ENCODE peak calls at places on chromosome 3, in six cellular contexts. One of them, this sample, is unnamed.

GRCh38 chr3:101158374-101158773 is 162.0 kb downstream of the IMPG2 start:
- DNase-seq in RKO: no peak
- DNase-seq in stimulated activated CD4-positive, alpha-beta T cell treated with anti-CD3 and anti-CD28 coated beads, Interleukin-12 subunit alpha, Interleukin-12 subunit beta, amount 100 ng/mL, for 48 hours: no peak
- DNase-seq in cardiac fibroblast: peak
- DNase-seq in AG08395: no peak
- DNase-seq in NCI-H748 treated with DMSO at 0.1 percent for 48 hours: no peak
- DNase-seq in this sample: no peak

GRCh38 chr3:37703633-37704032 is 158.0 kb upstream of the CTDSPL start:
- DNase-seq in RKO: peak
- DNase-seq in stimulated activated CD4-positive, alpha-beta T cell treated with anti-CD3 and anti-CD28 coated beads, Interleukin-12 subunit alpha, Interleukin-12 subunit beta, amount 100 ng/mL, for 48 hours: no peak
- DNase-seq in cardiac fibroblast: peak
- DNase-seq in AG08395: no peak
- DNase-seq in NCI-H748 treated with DMSO at 0.1 percent for 48 hours: no peak
- DNase-seq in this sample: no peak

GRCh38 chr3:196788509-196788908 is 48.9 kb downstream of the PAK2 start:
- DNase-seq in cardiac fibroblast: no peak
- DNase-seq in AG08395: no peak
- DNase-seq in stimulated activated CD4-positive, alpha-beta T cell treated with anti-CD3 and anti-CD28 coated beads, Interleukin-12 subunit alpha, Interleukin-12 subunit beta, amount 100 ng/mL, for 48 hours: no peak
- DNase-seq in RKO: no peak
- DNase-seq in NCI-H748 treated with DMSO at 0.1 percent for 48 hours: no peak
- DNase-seq in this sample: no peak

GRCh38 chr3:55518451-55518850 is 31.3 kb upstream of the WNT5A start:
- DNase-seq in stimulated activated CD4-positive, alpha-beta T cell treated with anti-CD3 and anti-CD28 coated beads, Interleukin-12 subunit alpha, Interleukin-12 subunit beta, amount 100 ng/mL, for 48 hours: no peak
- DNase-seq in RKO: no peak
- DNase-seq in cardiac fibroblast: no peak
- DNase-seq in NCI-H748 treated with DMSO at 0.1 percent for 48 hours: no peak
- DNase-seq in AG08395: no peak
- DNase-seq in this sample: no peak

GRCh38 chr3:5012398-5012797 is 33.2 kb downstream of the BHLHE40 start:
- DNase-seq in stimulated activated CD4-positive, alpha-beta T cell treated with anti-CD3 and anti-CD28 coated beads, Interleukin-12 subunit alpha, Interleukin-12 subunit beta, amount 100 ng/mL, for 48 hours: no peak
- DNase-seq in RKO: no peak
- DNase-seq in cardiac fibroblast: no peak
- DNase-seq in NCI-H748 treated with DMSO at 0.1 percent for 48 hours: no peak
- DNase-seq in AG08395: no peak
- DNase-seq in this sample: no peak

GRCh38 chr3:28677581-28677980 is 329.0 kb upstream of the AZI2 start:
- DNase-seq in stimulated activated CD4-positive, alpha-beta T cell treated with anti-CD3 and anti-CD28 coated beads, Interleukin-12 subunit alpha, Interleukin-12 subunit beta, amount 100 ng/mL, for 48 hours: no peak
- DNase-seq in RKO: no peak
- DNase-seq in AG08395: no peak
- DNase-seq in NCI-H748 treated with DMSO at 0.1 percent for 48 hours: no peak
- DNase-seq in cardiac fibroblast: no peak
- DNase-seq in this sample: no peak

GRCh38 chr3:156449712-156450574 is 105.0 kb downstream of the SSR3 start:
- DNase-seq in stimulated activated CD4-positive, alpha-beta T cell treated with anti-CD3 and anti-CD28 coated beads, Interleukin-12 subunit alpha, Interleukin-12 subunit beta, amount 100 ng/mL, for 48 hours: no peak
- DNase-seq in NCI-H748 treated with DMSO at 0.1 percent for 48 hours: no peak
- DNase-seq in AG08395: peak
- DNase-seq in RKO: peak
- DNase-seq in cardiac fibroblast: peak
- DNase-seq in this sample: peak

GRCh38 chr3:76735153-76735552 is 304.7 kb upstream of the ROBO2 start:
- DNase-seq in RKO: no peak
- DNase-seq in stimulated activated CD4-positive, alpha-beta T cell treated with anti-CD3 and anti-CD28 coated beads, Interleukin-12 subunit alpha, Interleukin-12 subunit beta, amount 100 ng/mL, for 48 hours: no peak
- DNase-seq in NCI-H748 treated with DMSO at 0.1 percent for 48 hours: no peak
- DNase-seq in AG08395: no peak
- DNase-seq in cardiac fibroblast: no peak
- DNase-seq in this sample: no peak

GRCh38 chr3:84965141-84965540 is 6.4 kb downstream of the CADM2 start:
- DNase-seq in NCI-H748 treated with DMSO at 0.1 percent for 48 hours: no peak
- DNase-seq in stimulated activated CD4-positive, alpha-beta T cell treated with anti-CD3 and anti-CD28 coated beads, Interleukin-12 subunit alpha, Interleukin-12 subunit beta, amount 100 ng/mL, for 48 hours: no peak
- DNase-seq in RKO: peak
- DNase-seq in AG08395: no peak
- DNase-seq in cardiac fibroblast: no peak
- DNase-seq in this sample: no peak

GRCh38 chr3:147574622-147575021 is 165.5 kb downstream of the ZIC1 start:
- DNase-seq in cardiac fibroblast: no peak
- DNase-seq in AG08395: no peak
- DNase-seq in stimulated activated CD4-positive, alpha-beta T cell treated with anti-CD3 and anti-CD28 coated beads, Interleukin-12 subunit alpha, Interleukin-12 subunit beta, amount 100 ng/mL, for 48 hours: no peak
- DNase-seq in RKO: no peak
- DNase-seq in NCI-H748 treated with DMSO at 0.1 percent for 48 hours: no peak
- DNase-seq in this sample: no peak

GRCh38 chr3:121629601-121630000 is 31.1 kb downstream of the HCLS1 start:
- DNase-seq in RKO: no peak
- DNase-seq in cardiac fibroblast: no peak
- DNase-seq in AG08395: no peak
- DNase-seq in NCI-H748 treated with DMSO at 0.1 percent for 48 hours: no peak
- DNase-seq in stimulated activated CD4-positive, alpha-beta T cell treated with anti-CD3 and anti-CD28 coated beads, Interleukin-12 subunit alpha, Interleukin-12 subunit beta, amount 100 ng/mL, for 48 hours: no peak
- DNase-seq in this sample: no peak

GRCh38 chr3:104750581-104750980 is 616.1 kb upstream of the ALCAM start:
- DNase-seq in AG08395: peak
- DNase-seq in NCI-H748 treated with DMSO at 0.1 percent for 48 hours: peak
- DNase-seq in RKO: no peak
- DNase-seq in stimulated activated CD4-positive, alpha-beta T cell treated with anti-CD3 and anti-CD28 coated beads, Interleukin-12 subunit alpha, Interleukin-12 subunit beta, amount 100 ng/mL, for 48 hours: no peak
- DNase-seq in cardiac fibroblast: no peak
- DNase-seq in this sample: no peak

GRCh38 chr3:136914739-136915138 is 43.0 kb upstream of the IL20RB start:
- DNase-seq in stimulated activated CD4-positive, alpha-beta T cell treated with anti-CD3 and anti-CD28 coated beads, Interleukin-12 subunit alpha, Interleukin-12 subunit beta, amount 100 ng/mL, for 48 hours: no peak
- DNase-seq in AG08395: no peak
- DNase-seq in NCI-H748 treated with DMSO at 0.1 percent for 48 hours: no peak
- DNase-seq in cardiac fibroblast: no peak
- DNase-seq in RKO: no peak
- DNase-seq in this sample: no peak

GRCh38 chr3:53806182-53807116 is 39.8 kb downstream of the CHDH start:
- DNase-seq in stimulated activated CD4-positive, alpha-beta T cell treated with anti-CD3 and anti-CD28 coated beads, Interleukin-12 subunit alpha, Interleukin-12 subunit beta, amount 100 ng/mL, for 48 hours: no peak
- DNase-seq in RKO: peak
- DNase-seq in AG08395: peak
- DNase-seq in NCI-H748 treated with DMSO at 0.1 percent for 48 hours: no peak
- DNase-seq in cardiac fibroblast: peak
- DNase-seq in this sample: peak

GRCh38 chr3:72143322-72143721 is 358.4 kb upstream of the PROK2 start:
- DNase-seq in RKO: peak
- DNase-seq in AG08395: peak
- DNase-seq in NCI-H748 treated with DMSO at 0.1 percent for 48 hours: no peak
- DNase-seq in stimulated activated CD4-positive, alpha-beta T cell treated with anti-CD3 and anti-CD28 coated beads, Interleukin-12 subunit alpha, Interleukin-12 subunit beta, amount 100 ng/mL, for 48 hours: no peak
- DNase-seq in cardiac fibroblast: peak
- DNase-seq in this sample: no peak